ENCODE peak calls at places on chromosomes 12 and 14, in eight cellular contexts. Q is hypothalamus; W is lung microvascular endothelial cell; D is naive thymus-derived CD8-positive, alpha-beta T cell; R is HS-27A; F is effector memory CD8-positive, alpha-beta T cell; Y is NCI-H524; H is right cardiac atrium. G is an unnamed sample.

GRCh38 chr12:106767206-106767605 is 7.3 kb upstream of the RIC8B start:
- DNase-seq in W (no peak), R (no peak), Y (no peak), D (no peak), Q (no peak), F (no peak), H (no peak), G (no peak)

GRCh38 chr12:77493311-77493710 is 337.4 kb upstream of the NAV3 start:
- DNase-seq in R (no peak), D (no peak), Q (no peak), Y (no peak), H (no peak), W (no peak), F (no peak), G (no peak)

GRCh38 chr12:51590347-51591019 is 550 bp upstream of the SCN8A start:
- DNase-seq in F (peak), Q (peak), H (peak), D (peak), W (peak), R (no peak), Y (peak), G (peak)

GRCh38 chr12:49974231-49974675 is 1.5 kb downstream of the AQP6 start:
- DNase-seq in H (peak), F (no peak), R (no peak), Q (peak), W (peak), D (no peak), Y (peak), G (peak)

GRCh38 chr14:79018846-79019245 is 848.7 kb downstream of the NRXN3 start:
- DNase-seq in W (no peak), Y (no peak), D (no peak), Q (no peak), R (no peak), F (no peak), H (no peak), G (no peak)

GRCh38 chr14:83529531-83529930 is 1995.9 kb upstream of the SEL1L start:
- DNase-seq in D (no peak), W (no peak), R (no peak), Q (no peak), F (no peak), Y (no peak), H (no peak), G (no peak)

GRCh38 chr12:44296624-44297197 is 460.8 kb downstream of the TMEM117 start:
- DNase-seq in F (no peak), H (no peak), W (no peak), Y (no peak), R (no peak), Q (no peak), D (no peak), G (no peak)

GRCh38 chr14:61466905-61467280 is 145.5 kb downstream of the PRKCH start:
- DNase-seq in Y (no peak), Q (no peak), H (no peak), R (no peak), D (no peak), F (no peak), W (no peak), G (no peak)

GRCh38 chr14:23548351-23549318 is 2.9 kb downstream of the ZFHX2 start:
- DNase-seq in W (no peak), Y (no peak), Q (no peak), H (no peak), F (no peak), R (no peak), D (no peak), G (no peak)

GRCh38 chr12:107134558-107134957 is 41.2 kb upstream of the CRY1 start:
- DNase-seq in D (peak), Y (peak), W (peak), Q (no peak), H (no peak), R (no peak), F (peak), G (no peak)

GRCh38 chr12:111033281-111034147 is 113.1 kb upstream of the MYL2 start:
- DNase-seq in F (no peak), W (no peak), Q (no peak), R (no peak), H (no peak), Y (peak), D (no peak), G (no peak)